ENCODE peak calls at places on chromosomes 6 and 20, in ten cellular contexts. D is BE2C, P is IMR-90, H is GM12864, X is psoas muscle, L is body of pancreas, Y is small intestine, U is AG10803, Z is pancreas, F is lower lobe of right lung. R is an unnamed sample.

GRCh38 chr20:10611357-10611756 is 62.4 kb downstream of the JAG1 start:
- DNase-seq in D (peak; percentile 60), P (peak; percentile 66), U (peak; percentile 50), Z (peak; percentile 59), L (peak; percentile 48), F (no peak), Y (peak; percentile 11), H (peak; percentile 2), X (peak; percentile 80), R (peak; percentile 65)

GRCh38 chr6:106963544-106963943 is 11.0 kb downstream of the CD24 start:
- DNase-seq in P (no peak), L (no peak), U (no peak), D (no peak), X (no peak), H (no peak), F (no peak), Z (no peak), Y (no peak), R (no peak)

GRCh38 chr6:73691512-73691911 is 4.5 kb upstream of the CD109 start:
- DNase-seq in L (no peak), D (no peak), U (no peak), F (no peak), Y (no peak), P (peak; percentile 55), X (no peak), H (no peak), Z (no peak), R (no peak)

GRCh38 chr6:1678966-1679690 is 69.4 kb downstream of the FOXC1 start:
- DNase-seq in U (no peak), D (no peak), Z (no peak), L (no peak), H (no peak), P (no peak), Y (no peak), F (no peak), X (peak; percentile 70), R (peak; percentile 35)

GRCh38 chr6:54085047-54085446 is 26.2 kb upstream of the MLIP start:
- DNase-seq in Y (no peak), F (no peak), X (peak; percentile 69), Z (no peak), P (no peak), D (no peak), U (no peak), H (no peak), L (no peak), R (no peak)

GRCh38 chr6:56848105-56848504 is 106.8 kb upstream of the BEND6 start:
- DNase-seq in Z (no peak), D (no peak), Y (no peak), F (no peak), H (no peak), U (no peak), L (no peak), P (no peak), X (no peak), R (no peak)

GRCh38 chr6:75084872-75085381 is 120.9 kb downstream of the COL12A1 start:
- DNase-seq in D (peak; percentile 8), Y (peak; percentile 22), F (peak; percentile 58), U (no peak), L (peak; percentile 54), Z (peak; percentile 61), P (no peak), H (no peak), X (no peak), R (peak; percentile 69)

GRCh38 chr6:45222380-45222779 is 105.8 kb upstream of the RUNX2 start:
- DNase-seq in Y (no peak), U (no peak), H (no peak), D (no peak), F (no peak), Z (no peak), L (no peak), X (no peak), P (no peak), R (no peak)

GRCh38 chr20:62617711-62618483 is 24.4 kb upstream of the SLCO4A1 start:
- DNase-seq in U (no peak), Z (peak; percentile 29), Y (no peak), L (no peak), F (peak; percentile 81), H (no peak), X (peak; percentile 81), D (no peak), P (no peak), R (no peak)

GRCh38 chr6:31874084-31874670 is 4.6 kb downstream of the SLC44A4 start:
- DNase-seq in L (no peak), D (no peak), U (no peak), X (no peak), H (no peak), Z (no peak), P (no peak), F (no peak), Y (no peak), R (no peak)

GRCh38 chr6:13877116-13877515 is 47.6 kb upstream of the RNF182 start:
- DNase-seq in Z (no peak), U (no peak), Y (no peak), X (no peak), H (no peak), F (no peak), L (no peak), P (peak; percentile 71), D (no peak), R (no peak)

GRCh38 chr6:26044140-26045045 is 42.8 kb upstream of the HFE start:
- DNase-seq in L (peak; percentile 79), D (peak; percentile 59), Z (peak; percentile 78), H (no peak), Y (peak; percentile 46), P (peak; percentile 20), F (peak; percentile 69), U (peak; percentile 29), X (peak; percentile 77), R (no peak)

GRCh38 chr6:149904661-149905370 is 6.9 kb upstream of the RAET1E start:
- DNase-seq in D (no peak), F (no peak), Z (no peak), P (no peak), X (peak; percentile 74), Y (no peak), H (no peak), L (no peak), U (no peak), R (no peak)

GRCh38 chr20:43911066-43911465 is 3.6 kb upstream of the TOX2 start:
- DNase-seq in P (peak; percentile 82), U (peak; percentile 59), Z (no peak), X (no peak), H (no peak), Y (no peak), D (no peak), F (no peak), L (no peak), R (peak; percentile 62)

GRCh38 chr6:93419304-93420162 is at the start of gene EPHA7:
- DNase-seq in H (no peak), D (peak; percentile 95), P (peak; percentile 76), Z (peak; percentile 95), X (peak; percentile 94), Y (peak; percentile 84), L (peak; percentile 94), U (peak; percentile 72), F (peak; percentile 89), R (peak; percentile 98)

GRCh38 chr20:38270869-38271608 is 10.5 kb upstream of the KIAA1755 start:
- DNase-seq in Y (peak; percentile 8), F (no peak), X (peak; percentile 73), Z (no peak), D (no peak), L (no peak), U (peak; percentile 89), P (peak; percentile 99), H (no peak), R (peak; percentile 58)

GRCh38 chr6:9499709-9500108 is 915.2 kb downstream of the TFAP2A start:
- DNase-seq in F (no peak), L (no peak), H (no peak), P (no peak), Y (no peak), Z (no peak), X (no peak), D (no peak), U (peak; percentile 57), R (no peak)

GRCh38 chr6:150177260-150178246 is 34.7 kb downstream of the PPP1R14C start:
- DNase-seq in X (no peak), P (peak; percentile 9), L (no peak), Z (no peak), F (no peak), Y (peak; percentile 70), U (peak; percentile 48), D (no peak), H (no peak), R (no peak)

GRCh38 chr20:46259260-46259859 is 48.9 kb downstream of the CDH22 start:
- DNase-seq in U (no peak), L (no peak), P (no peak), D (no peak), F (no peak), X (no peak), H (no peak), Y (no peak), Z (no peak), R (no peak)

GRCh38 chr20:57753332-57754164 is 43.7 kb upstream of the PMEPA1 start:
- DNase-seq in F (no peak), L (no peak), H (no peak), U (no peak), Y (no peak), X (no peak), D (no peak), Z (no peak), P (no peak), R (no peak)
- H3K4me3 ChIP-seq in F (no peak overlapping the region), L (no peak overlapping the region), H (no peak overlapping the region), U (no peak overlapping the region), Y (no peak overlapping the region), X (no peak overlapping the region), D (no peak overlapping the region), Z (no peak overlapping the region), P (no peak overlapping the region), R (no peak overlapping the region)

GRCh38 chr6:7311171-7311570 is 1.8 kb downstream of the SSR1 start:
- DNase-seq in X (no peak), P (no peak), H (no peak), U (peak; percentile 9), F (no peak), Z (no peak), L (no peak), D (no peak), Y (no peak), R (no peak)
- H3K4me3 ChIP-seq in X (peak overlapping the region; percentile 94), P (peak overlapping the region; percentile 22), H (peak overlapping the region; percentile 81), U (peak overlapping the region; percentile 99), F (no peak overlapping the region), Z (peak overlapping the region; percentile 78), L (no peak overlapping the region), D (peak overlapping the region; percentile 96), Y (no peak overlapping the region), R (no peak overlapping the region)

DNA sequence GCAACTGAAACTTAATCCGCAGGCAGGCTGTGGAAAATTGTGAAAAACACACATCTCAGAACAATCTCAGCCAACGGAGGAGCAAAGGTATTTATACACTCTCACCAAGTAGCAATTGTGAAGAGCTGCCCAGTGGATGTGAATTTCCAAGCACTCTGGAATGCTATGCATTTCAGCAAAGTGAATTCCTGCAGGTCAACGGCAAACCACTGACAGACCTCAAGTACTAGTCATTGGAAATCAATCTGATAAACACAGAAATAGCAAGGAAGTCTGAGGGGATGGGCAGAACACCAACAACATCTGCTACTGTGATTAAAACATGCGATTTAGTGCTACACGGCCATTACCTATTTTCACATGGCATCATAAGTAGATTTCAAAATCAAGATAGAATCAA is 429.1 kb downstream of the HTR1B start:
- DNase-seq in U (peak; percentile 98), F (no peak), H (no peak), Z (no peak), L (no peak), Y (no peak), D (no peak), P (peak; percentile 96), X (no peak), R (no peak)
- H3K4me3 ChIP-seq in U (no peak overlapping the region), F (no peak overlapping the region), H (no peak overlapping the region), Z (no peak overlapping the region), L (no peak overlapping the region), Y (no peak overlapping the region), D (no peak overlapping the region), P (peak overlapping the region; percentile 18), X (no peak overlapping the region), R (no peak overlapping the region)

GRCh38 chr6:30100154-30100553 is 12.7 kb downstream of the TRIM31 start:
- DNase-seq in Z (no peak), F (no peak), H (no peak), L (no peak), X (no peak), U (no peak), P (no peak), D (no peak), Y (no peak), R (no peak)
- H3K4me3 ChIP-seq in Z (no peak overlapping the region), F (peak overlapping the region; percentile 54), H (no peak overlapping the region), L (no peak overlapping the region), X (peak overlapping the region; percentile 58), U (no peak overlapping the region), P (no peak overlapping the region), D (no peak overlapping the region), Y (no peak overlapping the region), R (no peak overlapping the region)